ENCODE peak calls at places on chromosomes 7 and 10, in four cellular contexts. One of them, this sample, is unnamed.

GRCh38 chr7:121101083-121101482 is 112.6 kb downstream of the CPED1 start:
- DNase-seq in kidney: no peak
- DNase-seq in psoas muscle: no peak
- DNase-seq in fibroblast of mammary gland: no peak
- DNase-seq in this sample: no peak

GRCh38 chr10:105398202-105398601 is 757.1 kb downstream of the SORCS3 start:
- DNase-seq in psoas muscle: no peak
- DNase-seq in kidney: no peak
- DNase-seq in fibroblast of mammary gland: no peak
- DNase-seq in this sample: peak; percentile 9

GRCh38 chr7:45642044-45642443 is 67.9 kb downstream of the ADCY1 start:
- DNase-seq in fibroblast of mammary gland: no peak
- DNase-seq in psoas muscle: no peak
- DNase-seq in kidney: no peak
- DNase-seq in this sample: no peak

GRCh38 chr10:33965795-33966581 is 631.5 kb upstream of the NRP1 start:
- DNase-seq in kidney: no peak
- DNase-seq in fibroblast of mammary gland: no peak
- DNase-seq in psoas muscle: no peak
- DNase-seq in this sample: no peak

GRCh38 chr7:30983042-30983913 is 19.5 kb downstream of the GHRHR start:
- DNase-seq in kidney: peak; percentile 91
- DNase-seq in fibroblast of mammary gland: peak; percentile 80
- DNase-seq in psoas muscle: peak; percentile 90
- DNase-seq in this sample: peak; percentile 95

GRCh38 chr7:4931932-4932331 is 27.1 kb downstream of the MMD2 start:
- DNase-seq in kidney: no peak
- DNase-seq in psoas muscle: no peak
- DNase-seq in fibroblast of mammary gland: no peak
- DNase-seq in this sample: peak; percentile 57

GRCh38 chr10:122258136-122259074 is 12.7 kb upstream of the BTBD16 start:
- DNase-seq in psoas muscle: no peak
- DNase-seq in fibroblast of mammary gland: no peak
- DNase-seq in kidney: no peak
- DNase-seq in this sample: no peak

GRCh38 chr10:133157662-133158436 is 2.2 kb upstream of the KNDC1 start:
- DNase-seq in kidney: no peak
- DNase-seq in fibroblast of mammary gland: no peak
- DNase-seq in psoas muscle: no peak
- DNase-seq in this sample: no peak

GRCh38 chr10:100902622-100903021 is 10.1 kb upstream of the SLF2 start:
- DNase-seq in kidney: no peak
- DNase-seq in psoas muscle: no peak
- DNase-seq in fibroblast of mammary gland: no peak
- DNase-seq in this sample: no peak
- TF ChIP-seq CTCF in kidney: no peak
- TF ChIP-seq CTCF in psoas muscle: no peak
- TF ChIP-seq CTCF in fibroblast of mammary gland: no peak
- TF ChIP-seq CTCF in this sample: no peak

DNA sequence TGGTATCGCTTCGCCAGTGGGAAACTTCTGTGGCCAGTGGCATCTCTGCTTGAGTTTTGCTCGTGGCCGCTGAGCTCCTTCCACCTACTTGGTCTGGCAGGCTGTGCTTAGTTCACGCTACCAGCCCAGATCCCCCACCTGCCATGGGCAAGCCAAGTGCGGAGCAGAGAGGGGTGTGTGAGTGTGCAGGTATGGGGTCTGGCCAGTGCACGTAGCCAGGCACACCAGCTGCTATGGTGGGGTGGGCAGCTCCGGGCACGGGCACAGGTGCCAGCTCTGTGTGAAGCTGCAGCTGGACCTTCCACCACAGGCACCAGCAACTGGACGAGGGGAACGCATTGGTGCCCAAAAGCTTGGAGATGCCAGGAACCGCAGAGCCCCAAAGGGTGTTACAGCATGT is 56.5 kb downstream of the ZNF777 start:
- DNase-seq in kidney: no peak
- DNase-seq in psoas muscle: no peak
- DNase-seq in fibroblast of mammary gland: no peak
- DNase-seq in this sample: no peak
- TF ChIP-seq CTCF in kidney: no peak
- TF ChIP-seq CTCF in psoas muscle: no peak
- TF ChIP-seq CTCF in fibroblast of mammary gland: no peak
- TF ChIP-seq CTCF in this sample: no peak

GRCh38 chr10:107611101-107611500 is 446.6 kb upstream of the SORCS1 start:
- DNase-seq in psoas muscle: no peak
- DNase-seq in fibroblast of mammary gland: no peak
- DNase-seq in kidney: no peak
- DNase-seq in this sample: no peak

GRCh38 chr10:107616463-107617131 is 452.1 kb upstream of the SORCS1 start:
- DNase-seq in fibroblast of mammary gland: peak; percentile 73
- DNase-seq in kidney: no peak
- DNase-seq in psoas muscle: no peak
- DNase-seq in this sample: no peak

GRCh38 chr10:107618461-107619093 is 454.1 kb upstream of the SORCS1 start:
- DNase-seq in fibroblast of mammary gland: no peak
- DNase-seq in kidney: no peak
- DNase-seq in psoas muscle: no peak
- DNase-seq in this sample: no peak

GRCh38 chr10:107616031-107616430 is 451.5 kb upstream of the SORCS1 start:
- DNase-seq in psoas muscle: no peak
- DNase-seq in fibroblast of mammary gland: no peak
- DNase-seq in kidney: no peak
- DNase-seq in this sample: no peak

DNA sequence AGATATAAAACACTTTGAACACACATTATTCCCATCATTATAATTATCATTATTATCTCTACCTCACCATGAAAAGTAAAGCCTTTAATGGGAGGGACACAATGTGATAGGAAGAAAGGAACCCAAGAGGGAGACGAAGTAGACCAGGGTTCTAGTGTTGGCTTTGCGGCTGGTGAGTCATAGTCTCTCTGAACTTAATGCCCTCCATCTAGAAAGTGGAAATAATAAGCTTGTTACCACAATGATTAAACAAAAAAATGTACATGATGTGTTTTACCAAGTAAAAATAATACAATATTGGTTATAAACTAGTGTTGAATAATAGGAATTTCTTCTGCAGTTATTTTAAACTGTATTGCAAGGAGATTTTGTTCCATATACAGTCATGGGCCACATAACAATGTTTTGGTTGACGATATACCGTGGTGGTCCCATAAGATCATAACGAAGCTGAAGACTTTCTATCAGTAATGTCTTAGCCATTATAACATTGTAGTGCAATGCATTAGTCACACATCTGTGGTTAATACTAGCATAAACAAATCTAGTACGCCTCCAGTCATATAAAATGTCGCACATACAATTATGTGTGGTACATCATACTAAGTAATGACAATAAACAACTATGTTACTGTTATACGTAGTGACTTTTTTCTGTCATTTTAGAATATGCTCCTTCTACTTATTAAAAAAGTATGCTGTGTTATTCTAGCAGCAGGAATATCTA is 450.6 kb upstream of the SORCS1 start:
- DNase-seq in kidney: no peak
- DNase-seq in psoas muscle: no peak
- DNase-seq in fibroblast of mammary gland: peak; percentile 40
- DNase-seq in this sample: no peak
- TF ChIP-seq CTCF in kidney: no peak
- TF ChIP-seq CTCF in psoas muscle: no peak
- TF ChIP-seq CTCF in fibroblast of mammary gland: no peak
- TF ChIP-seq CTCF in this sample: no peak

DNA sequence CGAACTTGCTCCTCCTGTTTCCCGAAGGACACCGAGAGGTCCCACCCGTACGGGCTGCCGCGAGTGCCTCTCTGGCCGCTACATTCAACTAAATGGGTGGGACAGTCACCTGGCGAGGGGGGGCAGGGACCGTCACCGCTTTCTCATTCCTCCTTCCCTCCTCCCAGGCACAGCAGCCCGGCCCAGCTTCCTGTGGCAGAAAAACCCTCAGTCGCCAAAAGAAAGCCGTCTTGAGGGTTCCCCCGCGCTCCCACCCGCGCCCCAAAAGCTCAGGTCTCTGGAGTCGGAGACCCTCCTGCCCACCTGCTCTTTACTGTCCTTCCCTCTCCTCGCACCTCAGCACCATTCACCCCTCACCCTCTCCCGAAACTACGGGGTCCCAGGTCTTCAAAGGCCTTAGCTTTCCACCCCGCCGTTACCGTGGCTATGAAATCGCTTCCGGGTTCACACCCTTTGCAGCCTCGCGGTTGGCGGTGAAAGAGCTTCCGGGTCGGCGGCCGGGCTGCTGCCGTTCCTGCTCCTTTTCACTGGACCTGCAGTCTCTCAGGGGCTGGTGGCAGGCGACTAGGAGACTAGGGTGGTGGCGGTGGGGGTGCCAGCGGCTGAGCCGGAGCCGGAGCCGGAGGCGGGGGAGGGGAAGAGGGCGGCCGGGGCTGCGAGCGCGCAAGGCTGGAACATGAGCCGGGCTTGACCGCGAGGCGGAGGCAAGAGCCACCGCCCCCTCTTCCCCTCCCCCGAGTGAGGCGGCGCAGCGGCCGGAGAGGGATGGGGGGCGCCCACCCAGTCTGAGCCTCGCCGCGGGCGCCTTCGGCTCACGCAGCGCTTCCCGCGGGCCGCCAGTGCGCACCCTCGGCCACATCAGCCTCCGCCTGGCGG is at the start of the genes ANKIB1 and KRIT1:
- DNase-seq in kidney: peak; percentile 95
- DNase-seq in fibroblast of mammary gland: peak; percentile 73
- DNase-seq in psoas muscle: peak; percentile 92
- DNase-seq in this sample: peak; percentile 90
- TF ChIP-seq CTCF in kidney: no peak
- TF ChIP-seq CTCF in fibroblast of mammary gland: no peak
- TF ChIP-seq CTCF in psoas muscle: no peak
- TF ChIP-seq CTCF in this sample: peak; percentile 12

GRCh38 chr10:13960603-13961002 is 370.1 kb downstream of the FRMD4A start:
- DNase-seq in psoas muscle: no peak
- DNase-seq in fibroblast of mammary gland: no peak
- DNase-seq in kidney: no peak
- DNase-seq in this sample: no peak
- TF ChIP-seq CTCF in psoas muscle: no peak
- TF ChIP-seq CTCF in fibroblast of mammary gland: no peak
- TF ChIP-seq CTCF in kidney: no peak
- TF ChIP-seq CTCF in this sample: no peak

GRCh38 chr7:149860821-149861727 is 12.7 kb upstream of the ATP6V0E2 start:
- DNase-seq in fibroblast of mammary gland: no peak
- DNase-seq in psoas muscle: no peak
- DNase-seq in kidney: peak; percentile 63
- DNase-seq in this sample: peak; percentile 49
- TF ChIP-seq CTCF in fibroblast of mammary gland: peak; percentile 27
- TF ChIP-seq CTCF in psoas muscle: peak; percentile 14
- TF ChIP-seq CTCF in kidney: no peak
- TF ChIP-seq CTCF in this sample: peak; percentile 65

This sample was measured in nephron progenitor cell.